ENCODE peak calls at places on chromosomes 2 and 18, in eight cellular contexts. W is lung, B is foreskin fibroblast, V is GM12878, Z is WERI-Rb-1, M is tibial artery, Y is left lung, P is GM12865. X is an unnamed sample.

GRCh38 chr2:10054976-10055375 is 11.6 kb downstream of the KLF11 start:
- DNase-seq in W (no peak), B (no peak), V (no peak), Z (no peak), M (no peak), Y (peak; percentile 35), P (no peak), X (no peak)

GRCh38 chr2:9403924-9404323 is 19.4 kb downstream of the ITGB1BP1 start:
- DNase-seq in W (no peak), B (peak; percentile 64), V (no peak), Z (no peak), M (no peak), Y (no peak), P (no peak), X (peak; percentile 27)

GRCh38 chr18:59208602-59209001 is 11.4 kb upstream of the GRP start:
- DNase-seq in W (no peak), B (no peak), V (no peak), Z (no peak), M (no peak), Y (no peak), P (no peak), X (no peak)

GRCh38 chr18:79139206-79139605 is 70.0 kb downstream of the ATP9B start:
- DNase-seq in W (no peak), B (no peak), V (no peak), Z (no peak), M (no peak), Y (no peak), P (no peak), X (no peak)

GRCh38 chr2:43934567-43934966 is 61.2 kb downstream of the LRPPRC start:
- DNase-seq in W (no peak), B (no peak), V (no peak), Z (no peak), M (no peak), Y (no peak), P (no peak), X (peak; percentile 16)

GRCh38 chr2:234689911-234690379 is 193.1 kb upstream of the ARL4C start:
- DNase-seq in W (no peak), B (no peak), V (no peak), Z (no peak), M (no peak), Y (no peak), P (no peak), X (no peak)

GRCh38 chr2:219251656-219252055 is 1.4 kb upstream of the TUBA4B start:
- DNase-seq in W (no peak), B (peak; percentile 30), V (no peak), Z (no peak), M (no peak), Y (no peak), P (no peak), X (no peak)

GRCh38 chr18:22267225-22267624 is 97.8 kb downstream of the GATA6 start:
- DNase-seq in W (no peak), B (no peak), V (no peak), Z (no peak), M (no peak), Y (no peak), P (no peak), X (no peak)

GRCh38 chr2:195051401-195051800 is 605.6 kb upstream of the SLC39A10 start:
- DNase-seq in W (no peak), B (peak; percentile 72), V (no peak), Z (no peak), M (no peak), Y (no peak), P (no peak), X (peak; percentile 2)

GRCh38 chr2:33033524-33034150 is 86.9 kb downstream of the LTBP1 start:
- DNase-seq in W (no peak), B (peak; percentile 84), V (no peak), Z (peak; percentile 88), M (no peak), Y (no peak), P (no peak), X (peak; percentile 75)

GRCh38 chr2:27707462-27708256 is 44.0 kb downstream of the SLC4A1AP start:
- DNase-seq in W (no peak), B (peak; percentile 50), V (no peak), Z (no peak), M (peak; percentile 92), Y (no peak), P (no peak), X (no peak)

GRCh38 chr2:207236156-207236935 is 70.6 kb upstream of the KLF7 start:
- DNase-seq in W (no peak), B (no peak), V (no peak), Z (no peak), M (no peak), Y (no peak), P (no peak), X (no peak)

GRCh38 chr2:103179800-103180199 is 418.0 kb downstream of the TMEM182 start:
- DNase-seq in W (no peak), B (no peak), V (no peak), Z (no peak), M (no peak), Y (no peak), P (no peak), X (no peak)

GRCh38 chr2:4866198-4866597 is 826.0 kb upstream of the SOX11 start:
- DNase-seq in W (no peak), B (no peak), V (no peak), Z (no peak), M (no peak), Y (no peak), P (no peak), X (no peak)

GRCh38 chr2:160205511-160205910 is 5.4 kb upstream of the ITGB6 start:
- DNase-seq in W (peak; percentile 81), B (peak; percentile 96), V (no peak), Z (no peak), M (peak; percentile 83), Y (no peak), P (no peak), X (peak; percentile 89)

GRCh38 chr2:76050196-76050595 is 339.5 kb upstream of the GCFC2 start:
- DNase-seq in W (no peak), B (no peak), V (no peak), Z (no peak), M (no peak), Y (no peak), P (no peak), X (no peak)

GRCh38 chr2:66545227-66545626 is 110.3 kb downstream of the MEIS1 start:
- DNase-seq in W (no peak), B (no peak), V (no peak), Z (no peak), M (no peak), Y (no peak), P (no peak), X (no peak)

GRCh38 chr2:224671731-224672130 is 44.4 kb downstream of the CCDC195 start:
- DNase-seq in W (no peak), B (no peak), V (no peak), Z (no peak), M (no peak), Y (no peak), P (no peak), X (no peak)

GRCh38 chr18:13500227-13500865 is 226.0 kb downstream of the FAM210A start:
- DNase-seq in W (no peak), B (peak; percentile 31), V (no peak), Z (no peak), M (peak; percentile 80), Y (no peak), P (no peak), X (peak; percentile 55)
- TF ChIP-seq CTCF in W (no peak), B (no peak), V (no peak), Z (no peak), M (peak; percentile 13), Y (no peak), P (no peak), X (no peak)

DNA sequence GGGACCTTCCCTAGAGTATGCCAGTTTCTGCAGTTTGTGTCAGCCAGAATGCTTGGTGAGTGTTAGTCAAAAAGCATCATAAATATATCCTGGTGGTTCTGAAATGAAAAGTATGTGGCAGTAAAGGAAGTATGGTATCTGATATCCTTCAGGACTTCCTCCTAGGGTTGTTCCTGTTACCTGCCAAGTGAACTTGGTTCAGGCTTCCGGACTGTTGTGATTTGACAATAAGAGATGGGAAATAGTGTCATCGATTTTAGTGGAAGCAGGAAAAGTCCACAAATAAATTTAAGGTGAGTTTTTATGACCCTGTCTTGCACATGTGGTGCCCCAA is 2.0 kb downstream of the TANC1 start:
- DNase-seq in W (no peak), B (no peak), V (no peak), Z (no peak), M (no peak), Y (no peak), P (no peak), X (no peak)
- H3K4me3 ChIP-seq in W (peak overlapping the region; percentile 85), B (peak overlapping the region; percentile 56), V (no peak overlapping the region), Z (no peak overlapping the region), M (peak overlapping the region; percentile 81), Y (peak overlapping the region; percentile 86), P (no peak overlapping the region), X (peak overlapping the region; percentile 77)

DNA sequence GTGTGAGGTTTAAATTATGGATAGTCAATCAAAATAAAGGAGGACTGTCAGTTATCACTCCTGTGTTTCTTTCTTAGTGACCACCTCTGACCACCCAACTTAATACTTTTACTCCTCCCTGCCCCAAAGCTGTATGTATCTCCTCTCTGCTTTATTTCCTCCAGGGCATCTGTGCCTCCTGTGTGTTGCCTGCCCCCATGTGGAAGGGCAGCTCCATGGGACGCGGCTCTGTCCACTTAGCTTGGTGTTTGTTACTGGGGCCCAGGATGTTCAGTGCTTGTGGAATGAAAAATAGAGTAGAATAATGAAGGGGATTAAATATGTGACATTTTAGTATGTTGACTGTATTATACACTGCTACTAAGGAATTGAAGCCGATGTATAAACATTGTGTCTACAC is 9.8 kb downstream of the ACP1 start:
- DNase-seq in W (no peak), B (no peak), V (no peak), Z (no peak), M (no peak), Y (no peak), P (no peak), X (no peak)
- TF ChIP-seq CTCF in W (no peak), B (no peak), V (peak; percentile 7), Z (no peak), M (no peak), Y (no peak), P (no peak), X (no peak)

GRCh38 chr18:24397131-24397693 is 412 bp downstream of the OSBPL1A start:
- DNase-seq in W (peak; percentile 57), B (peak; percentile 83), V (no peak), Z (peak; percentile 31), M (peak; percentile 85), Y (no peak), P (peak; percentile 6), X (peak; percentile 87)

GRCh38 chr18:24400587-24400986 is 3.0 kb upstream of the OSBPL1A start:
- DNase-seq in W (no peak), B (peak; percentile 22), V (no peak), Z (peak; percentile 10), M (no peak), Y (no peak), P (no peak), X (no peak)

GRCh38 chr18:24397694-24398365 is at the start of gene OSBPL1A:
- DNase-seq in W (peak; percentile 95), B (peak; percentile 99), V (no peak), Z (peak; percentile 97), M (peak; percentile 97), Y (peak; percentile 99), P (peak; percentile 39), X (peak; percentile 94)

GRCh38 chr18:24396082-24396623 is 1.5 kb downstream of the OSBPL1A start:
- DNase-seq in W (no peak), B (peak; percentile 47), V (no peak), Z (no peak), M (no peak), Y (no peak), P (peak; percentile 27), X (no peak)

DNA sequence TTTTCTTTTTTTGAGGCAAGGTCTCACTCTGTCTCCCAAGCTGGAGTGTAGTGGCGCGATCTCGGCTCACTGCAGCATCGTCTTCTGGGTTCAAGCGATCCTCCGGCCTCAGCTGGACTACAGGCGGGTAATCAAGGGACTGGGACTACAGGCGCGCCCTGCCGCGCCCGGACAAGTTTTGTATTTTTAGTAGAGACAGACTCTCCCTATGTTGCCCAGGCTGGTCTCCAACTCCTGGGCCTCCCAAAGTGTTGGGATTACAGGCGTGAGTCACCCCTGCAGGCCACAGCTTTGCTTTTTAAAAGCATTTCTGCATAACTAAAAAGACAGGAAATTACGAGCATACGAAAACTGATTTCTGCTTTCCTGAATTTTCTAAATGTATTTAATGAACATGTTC is 891 bp upstream of the OSBPL1A start:
- DNase-seq in W (no peak), B (peak; percentile 81), V (no peak), Z (no peak), M (no peak), Y (no peak), P (no peak), X (no peak)
- H3K4me3 ChIP-seq in W (no peak overlapping the region), B (peak overlapping the region; percentile 73), V (no peak overlapping the region), Z (peak overlapping the region; percentile 48), M (peak overlapping the region; percentile 87), Y (no peak overlapping the region), P (no peak overlapping the region), X (peak overlapping the region; percentile 84)

X was measured in fibroblast of pulmonary artery.